ENCODE peak calls at places on chromosomes 4 and X, in seven cellular contexts. Q, N, H, O, A, I and M are unnamed samples.

GRCh38 chr4:66489783-66490452 is 819.6 kb upstream of the EPHA5 start:
- DNase-seq in H (no peak), A (peak; percentile 95), Q (no peak), I (no peak), O (no peak), N (no peak), M (peak; percentile 83)

GRCh38 chrX:10360121-10360520 is 203.3 kb downstream of the CLCN4 start:
- DNase-seq in I (no peak), O (no peak), Q (no peak), A (peak; percentile 11), N (no peak), H (no peak), M (no peak)

GRCh38 chrX:102624105-102624504 is 24.8 kb downstream of the ARMCX5 start:
- DNase-seq in H (no peak), I (no peak), O (no peak), A (peak; percentile 18), Q (no peak), N (no peak), M (peak; percentile 23)

GRCh38 chr4:30837131-30837539 is 117.0 kb downstream of the PCDH7 start:
- DNase-seq in I (no peak), A (peak; percentile 39), H (no peak), Q (peak; percentile 88), N (no peak), O (no peak), M (peak; percentile 19)

GRCh38 chrX:148632444-148632843 is 132.0 kb downstream of the AFF2 start:
- DNase-seq in Q (no peak), O (no peak), A (peak; percentile 3), H (no peak), N (no peak), I (no peak), M (no peak)

GRCh38 chr4:21811576-21811975 is 137.0 kb downstream of the KCNIP4 start:
- DNase-seq in O (no peak), Q (no peak), H (no peak), I (no peak), N (no peak), A (peak; percentile 69), M (peak; percentile 72)

GRCh38 chrX:17519349-17519748 is 144.3 kb downstream of the NHS start:
- DNase-seq in I (no peak), A (peak; percentile 80), N (no peak), H (peak; percentile 80), O (no peak), Q (no peak), M (no peak)

GRCh38 chr4:94540476-94540875 is 88.7 kb downstream of the PDLIM5 start:
- DNase-seq in A (no peak), H (no peak), N (no peak), O (no peak), I (no peak), Q (no peak), M (no peak)

GRCh38 chr4:2600878-2601277 is 64.4 kb downstream of the FAM193A start:
- DNase-seq in O (no peak), H (no peak), I (no peak), N (no peak), Q (no peak), A (no peak), M (no peak)

GRCh38 chrX:97057349-97057909 is 173.7 kb downstream of the RPA4 start:
- DNase-seq in O (no peak), Q (peak; percentile 39), A (no peak), I (no peak), N (no peak), H (no peak), M (no peak)

GRCh38 chrX:46407036-46407752 is 138.0 kb downstream of the ZNF674 start:
- DNase-seq in H (no peak), A (no peak), I (no peak), O (no peak), N (no peak), Q (no peak), M (no peak)

GRCh38 chrX:13836575-13836974 is 19.7 kb upstream of the GPM6B start:
- DNase-seq in I (no peak), O (no peak), H (no peak), N (no peak), Q (no peak), A (no peak), M (no peak)

GRCh38 chr4:113996599-113997177 is 17.2 kb upstream of the ARSJ start:
- DNase-seq in H (no peak), N (no peak), I (no peak), O (no peak), Q (no peak), A (no peak), M (no peak)

GRCh38 chr4:10403633-10404445 is 53.4 kb downstream of the ZNF518B start:
- DNase-seq in I (peak; percentile 20), H (no peak), Q (peak; percentile 57), N (no peak), A (peak; percentile 80), O (no peak), M (peak; percentile 71)

GRCh38 chr4:186067757-186068385 is 1.1 kb upstream of the TLR3 start:
- DNase-seq in N (peak; percentile 27), I (peak; percentile 74), A (peak; percentile 63), H (peak; percentile 85), O (peak; percentile 34), Q (peak; percentile 59), M (peak; percentile 75)

GRCh38 chrX:72245461-72246089 is 6.7 kb upstream of the ERCC6L start:
- DNase-seq in O (peak; percentile 27), I (peak; percentile 28), A (peak; percentile 67), N (no peak), Q (peak; percentile 38), H (no peak), M (peak; percentile 69)

GRCh38 chr4:602559-602942 is 22.8 kb upstream of the PDE6B start:
- DNase-seq in N (peak; percentile 53), I (no peak), Q (peak; percentile 80), A (no peak), O (peak; percentile 53), H (no peak), M (peak; percentile 16)

GRCh38 chr4:152590179-152591031 is 54.5 kb upstream of the FBXW7 start:
- DNase-seq in Q (no peak), H (no peak), I (peak; percentile 50), O (no peak), N (no peak), A (peak; percentile 92), M (peak; percentile 98)

GRCh38 chr4:55184600-55185523 is 59.5 kb upstream of the KDR start:
- DNase-seq in Q (peak; percentile 62), I (peak; percentile 61), A (peak; percentile 76), H (no peak), O (no peak), N (peak; percentile 24), M (peak; percentile 92)

GRCh38 chr4:55183926-55184599 is 58.7 kb upstream of the KDR start:
- DNase-seq in I (no peak), O (no peak), Q (no peak), N (no peak), A (peak; percentile 96), H (no peak), M (peak; percentile 98)

GRCh38 chr4:55186700-55187099 is 61.3 kb upstream of the KDR start:
- DNase-seq in I (no peak), Q (no peak), H (no peak), O (no peak), N (no peak), A (no peak), M (no peak)

GRCh38 chr4:55181606-55182005 is 56.2 kb upstream of the KDR start:
- DNase-seq in N (no peak), A (peak; percentile 55), O (no peak), I (no peak), H (no peak), Q (peak; percentile 62), M (peak; percentile 83)

DNA sequence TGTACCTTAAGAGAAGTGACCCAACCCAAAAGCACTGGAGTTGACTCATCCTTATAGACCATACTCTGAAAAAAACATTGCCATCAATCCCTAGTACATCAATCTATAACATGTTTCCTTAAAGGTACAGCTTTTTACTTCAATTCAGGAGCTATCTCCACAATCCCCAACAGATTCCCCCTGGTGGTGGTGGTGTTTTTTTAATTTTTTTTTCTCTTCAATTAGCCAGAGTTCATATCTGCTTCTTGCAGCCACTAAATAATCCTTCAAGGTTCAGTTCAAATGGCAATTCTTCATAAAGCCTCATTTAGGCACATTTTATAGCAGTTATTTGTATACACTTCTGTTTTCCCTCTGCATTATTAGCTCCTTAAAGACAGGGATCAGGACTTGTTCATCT is 60.7 kb upstream of the KDR start:
- DNase-seq in Q (no peak), A (no peak), I (no peak), N (no peak), O (no peak), H (no peak), M (peak; percentile 40)
- TF ChIP-seq CTCF in Q (peak; percentile 27), A (peak; percentile 26), I (no peak), N (no peak), O (no peak), H (no peak), M (peak; percentile 38)

DNA sequence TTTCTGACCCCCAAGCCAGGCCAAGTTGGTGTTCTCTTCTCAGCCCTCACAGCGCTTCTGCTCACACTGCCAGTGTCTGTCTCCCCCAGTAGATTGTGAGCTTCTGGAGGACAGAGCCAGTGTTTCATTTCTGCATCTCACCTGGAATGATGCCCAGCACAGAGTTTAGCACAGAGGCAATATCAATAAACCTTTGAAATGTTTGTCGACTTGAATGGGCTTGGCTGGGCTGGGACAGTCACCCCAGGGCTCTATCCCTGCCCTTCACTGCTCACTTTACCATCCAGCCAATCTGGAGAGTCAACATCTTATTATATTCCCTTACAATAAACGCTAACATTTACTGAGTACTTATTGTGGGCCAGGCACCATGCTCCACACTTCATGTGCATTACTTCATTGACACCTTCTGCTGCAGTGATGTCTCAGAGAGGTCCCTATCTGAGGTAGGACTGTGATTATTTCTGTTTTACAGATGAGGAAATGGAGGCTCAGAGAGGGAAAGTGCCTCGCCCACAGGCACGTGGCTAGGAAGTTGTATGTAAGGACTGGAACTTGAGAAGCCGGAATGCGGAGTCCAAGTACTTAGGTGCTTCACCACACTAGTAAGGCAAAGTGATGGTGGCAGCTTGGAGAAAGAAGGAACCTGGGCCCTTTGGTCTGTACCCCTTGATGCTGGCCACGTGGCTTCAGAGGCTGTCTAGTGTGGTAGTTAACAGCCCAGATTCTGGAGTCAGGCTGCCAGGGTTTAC is 19.5 kb downstream of the EFNB1 start:
- DNase-seq in H (no peak), O (no peak), N (no peak), I (no peak), Q (no peak), A (no peak), M (no peak)
- H3K4me3 ChIP-seq in H (no peak overlapping the region), O (no peak overlapping the region), N (no peak overlapping the region), I (no peak overlapping the region), Q (no peak overlapping the region), A (no peak overlapping the region), M (no peak overlapping the region)

GRCh38 chrX:112997991-112998390 is 157.4 kb upstream of the AMOT start:
- DNase-seq in I (no peak), N (no peak), Q (peak; percentile 8), A (no peak), H (no peak), O (no peak), M (no peak)

DNA sequence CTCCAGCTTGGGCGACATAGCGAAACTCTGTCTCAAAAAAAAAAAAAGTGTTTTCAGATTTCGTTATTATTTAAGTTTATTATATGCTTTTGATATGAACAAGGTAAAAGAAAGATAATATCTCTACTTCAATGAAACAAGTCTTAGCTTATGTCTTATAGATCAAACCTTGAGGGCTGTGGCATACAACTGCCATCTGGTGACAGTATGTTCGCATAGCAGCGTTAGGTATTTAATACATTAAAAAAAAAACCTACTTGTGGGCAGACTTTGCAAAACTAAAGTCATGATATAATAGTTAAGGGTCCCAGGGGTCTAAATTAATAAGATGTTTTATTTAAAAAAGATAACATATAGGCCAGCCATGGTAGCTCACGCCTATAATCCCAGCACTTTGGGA is 161.2 kb upstream of the AMOT start:
- DNase-seq in Q (peak; percentile 12), I (no peak), A (no peak), O (no peak), H (no peak), N (no peak), M (no peak)
- TF ChIP-seq CTCF in Q (no peak), I (no peak), A (no peak), O (no peak), H (no peak), N (no peak), M (no peak)

GRCh38 chr4:48261288-48261687 is 8.3 kb downstream of the TEC start:
- DNase-seq in N (no peak), Q (no peak), H (no peak), O (no peak), A (peak; percentile 16), I (peak; percentile 24), M (peak; percentile 48)
- H3K4me3 ChIP-seq in N (no peak overlapping the region), Q (no peak overlapping the region), H (no peak overlapping the region), O (no peak overlapping the region), A (no peak overlapping the region), I (peak overlapping the region; percentile 6), M (no peak overlapping the region)